ENCODE peak calls at places on chromosomes 6 and 20, in four cellular contexts. T is A549, L is adrenal gland, Q is IMR-90. K is an unnamed sample. For H3K4me1, the result is how much of the 10 kb centered on the place peaks cover.

GRCh38 chr6:108666656-108667260 is 106.0 kb downstream of the FOXO3 start:
- DNase-seq in Q (no peak), T (no peak), L (no peak), K (no peak)

GRCh38 chr6:89148016-89148750 is 2.3 kb downstream of the PM20D2 start:
- DNase-seq in L (no peak), Q (peak), T (no peak), K (peak)

GRCh38 chr6:98047881-98048280 is 764.9 kb upstream of the MMS22L start:
- DNase-seq in Q (no peak), L (no peak), T (no peak), K (no peak)

GRCh38 chr20:57459897-57460663 is 64.9 kb downstream of the CTCFL start:
- DNase-seq in L (no peak), T (no peak), Q (no peak), K (no peak)

GRCh38 chr6:29976588-29977424 is 34.5 kb downstream of the HLA-A start:
- DNase-seq in Q (peak), L (peak), T (peak), K (peak)

GRCh38 chr6:148548065-148548748 is 198.6 kb upstream of the UST start:
- DNase-seq in Q (peak), T (no peak), L (no peak), K (no peak)

GRCh38 chr20:11891081-11891826 is 26.4 kb upstream of the BTBD3 start:
- DNase-seq in L (peak), Q (peak), T (peak), K (peak)

GRCh38 chr6:55040102-55040848 is 134.0 kb upstream of the HCRTR2 start:
- DNase-seq in T (no peak), Q (peak), L (no peak), K (no peak)

GRCh38 chr20:47243906-47244305 is 112.6 kb downstream of the ZMYND8 start:
- DNase-seq in T (no peak), Q (no peak), L (no peak), K (no peak)

GRCh38 chr6:34457392-34457746 is 8.5 kb upstream of the PACSIN1 start:
- DNase-seq in T (no peak), L (no peak), Q (no peak), K (no peak)

GRCh38 chr20:38123021-38123587 is 42.0 kb downstream of the TGM2 start:
- DNase-seq in Q (peak), L (peak), T (no peak), K (peak)

DNA sequence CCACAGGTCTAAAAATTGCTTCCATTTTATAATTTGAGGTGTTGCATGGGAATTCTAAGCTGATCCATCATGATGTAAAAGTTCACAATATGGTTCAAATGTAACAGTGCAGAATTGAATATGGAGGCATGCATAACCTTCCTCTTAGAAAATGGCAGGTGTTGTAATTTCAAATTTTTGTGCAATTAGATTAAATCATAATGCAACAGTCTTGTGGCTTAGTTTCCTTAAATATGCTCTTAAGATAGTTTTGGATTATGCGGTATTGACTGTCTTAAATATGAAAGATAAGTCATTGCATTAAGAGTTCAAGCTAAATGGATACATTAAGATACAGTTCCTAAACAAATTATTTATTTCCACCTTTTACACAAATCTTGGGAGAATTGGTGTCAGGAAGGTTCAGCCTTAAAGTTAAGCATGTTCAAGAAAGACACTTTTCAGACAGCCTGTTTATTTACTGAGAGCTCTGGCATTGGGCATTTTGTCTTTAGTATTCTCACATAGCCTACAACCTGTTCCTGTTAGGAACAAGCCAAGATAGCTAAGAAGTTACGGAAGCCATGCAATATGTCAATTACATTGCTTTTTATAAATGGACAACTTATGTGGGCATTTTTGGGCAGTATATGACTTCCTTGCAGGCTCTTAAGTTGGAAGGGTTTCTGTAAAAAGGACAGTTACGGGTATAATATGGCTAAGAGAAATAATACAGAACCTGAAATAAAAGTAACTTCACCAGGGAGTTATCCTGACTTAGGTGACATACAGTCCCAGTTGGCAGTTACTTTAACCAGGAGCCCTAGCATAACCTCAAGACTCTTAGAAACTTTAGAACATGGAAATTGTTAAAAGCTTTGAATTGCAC is 9.3 kb downstream of the SRSF3 start:
- DNase-seq in T (no peak), L (no peak), Q (no peak), K (no peak)
- H3K4me1 ChIP-seq in T (half or more), L (half or more), Q (under half), K (under half)

GRCh38 chr6:167272618-167273379 is 18.3 kb upstream of the UNC93A start:
- DNase-seq in Q (no peak), T (no peak), L (no peak), K (no peak)

GRCh38 chr6:167272156-167272555 is 19.0 kb upstream of the UNC93A start:
- DNase-seq in Q (no peak), T (no peak), L (no peak), K (no peak)

GRCh38 chr6:167267896-167268528 is 23.1 kb upstream of the UNC93A start:
- DNase-seq in Q (no peak), L (no peak), T (no peak), K (no peak)

GRCh38 chr6:167268683-167269280 is 22.3 kb upstream of the UNC93A start:
- DNase-seq in L (no peak), Q (no peak), T (no peak), K (no peak)

DNA sequence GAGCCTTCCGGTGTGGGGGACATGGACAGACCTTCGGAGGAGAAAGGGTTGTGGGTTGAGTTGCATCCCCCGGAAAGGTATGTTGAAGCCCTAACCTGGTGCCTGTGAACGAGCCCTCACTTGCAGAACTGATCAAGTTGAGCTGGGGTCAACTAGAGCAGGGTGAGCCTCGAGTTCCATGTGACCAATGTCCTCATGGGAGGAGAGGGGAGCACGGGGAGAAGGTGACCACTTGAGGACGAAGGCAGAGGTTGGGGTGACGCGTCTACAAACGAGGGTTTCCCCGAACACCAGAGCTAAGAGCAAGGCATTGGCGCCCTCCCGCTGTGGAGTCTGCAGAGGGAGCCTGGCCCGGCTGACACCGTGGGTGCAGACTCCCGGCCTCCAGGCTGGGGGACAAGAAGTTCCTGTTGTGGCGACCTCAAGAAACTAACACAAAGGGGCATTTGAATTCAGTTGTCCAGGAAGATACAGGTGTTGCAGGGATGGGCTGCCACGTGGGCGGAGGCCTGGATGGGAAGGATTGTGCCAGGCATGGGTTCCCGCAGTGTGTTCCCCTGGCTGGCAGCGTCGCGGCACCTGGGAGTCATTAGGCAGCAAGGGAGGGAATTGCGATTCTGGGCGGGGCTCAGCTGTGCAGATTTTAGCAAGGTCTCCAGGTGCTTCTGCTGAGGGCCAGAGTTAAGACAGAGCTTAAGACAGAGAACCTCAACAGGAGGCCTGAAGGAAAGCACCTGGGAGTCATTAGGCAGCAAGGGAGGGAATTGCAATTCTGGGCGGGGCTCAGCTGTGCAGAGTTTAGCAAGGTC is 20.4 kb upstream of the UNC93A start:
- DNase-seq in L (no peak), Q (no peak), T (no peak), K (no peak)
- H3K4me1 ChIP-seq in L (under half), Q (under half), T (under half), K (under half)

GRCh38 chr20:25020901-25021301 is 28.4 kb upstream of the APMAP start:
- DNase-seq in T (no peak), L (no peak), Q (no peak), K (peak)

GRCh38 chr20:25021336-25021735 is 28.8 kb upstream of the APMAP start:
- DNase-seq in T (no peak), Q (no peak), L (no peak), K (no peak)

GRCh38 chr20:25019381-25020155 is 27.0 kb upstream of the APMAP start:
- DNase-seq in T (no peak), Q (no peak), L (no peak), K (peak)

GRCh38 chr20:25018841-25019240 is 26.3 kb upstream of the APMAP start:
- DNase-seq in T (no peak), Q (no peak), L (no peak), K (no peak)

GRCh38 chr20:25020345-25020744 is 27.8 kb upstream of the APMAP start:
- DNase-seq in L (no peak), Q (no peak), T (no peak), K (no peak)
- H3K4me1 ChIP-seq in L (under half), Q (under half), T (under half), K (under half)

DNA sequence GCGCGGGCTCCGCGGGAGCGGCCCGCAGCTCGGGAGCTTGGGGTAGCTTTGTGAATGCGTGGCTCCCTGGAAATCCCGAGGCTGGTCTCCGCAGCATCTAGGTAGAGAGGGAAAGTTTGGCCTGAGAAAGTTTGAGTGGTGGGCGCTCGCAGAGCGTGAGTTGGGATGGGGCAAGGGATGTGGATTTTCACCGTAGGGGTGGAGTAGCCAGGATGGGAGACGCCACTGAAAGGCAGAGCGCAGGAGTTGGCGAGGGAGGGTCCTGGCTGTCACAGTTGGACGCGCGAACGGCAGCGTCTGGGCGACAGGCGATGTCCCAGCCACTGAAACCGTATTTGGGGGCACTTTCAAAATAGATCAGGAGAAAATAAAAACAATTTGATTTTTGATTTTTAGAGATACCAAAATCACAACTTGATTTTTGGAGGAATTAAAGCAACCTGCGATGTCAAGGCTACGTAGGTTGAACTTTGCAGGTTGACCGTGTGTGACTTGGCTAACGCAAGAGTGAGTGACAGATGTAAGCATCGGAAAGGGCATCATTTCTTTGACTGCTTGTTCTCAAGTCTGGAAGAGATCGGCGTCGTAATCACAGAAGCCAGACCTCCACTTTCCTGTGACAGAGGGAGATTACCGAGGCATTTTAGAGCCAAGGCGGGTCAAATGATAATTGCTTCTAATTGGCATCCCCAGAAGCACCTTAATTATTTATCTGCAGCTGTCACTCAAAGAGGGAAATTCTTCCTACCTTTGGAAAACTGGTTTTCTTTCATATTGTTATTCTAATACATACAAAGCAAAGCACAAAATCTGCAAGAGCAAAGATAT is 646 bp downstream of the HEY2 start:
- DNase-seq in Q (no peak), L (peak), T (no peak), K (no peak)
- H3K4me1 ChIP-seq in Q (under half), L (under half), T (under half), K (under half)

GRCh38 chr6:47242483-47243386 is 67.0 kb downstream of the TNFRSF21 start:
- DNase-seq in L (peak), T (peak), Q (peak), K (peak)
- H3K4me1 ChIP-seq in L (under half), T (half or more), Q (under half), K (under half)

GRCh38 chr20:3801846-3802245 is 5.7 kb downstream of the CDC25B start:
- DNase-seq in Q (no peak), L (no peak), T (no peak), K (no peak)

GRCh38 chr20:3801299-3801698 is 5.2 kb downstream of the CDC25B start:
- DNase-seq in T (no peak), L (no peak), Q (no peak), K (no peak)

GRCh38 chr20:3803289-3803688 is 7.2 kb downstream of the CDC25B start:
- DNase-seq in L (no peak), Q (no peak), T (no peak), K (no peak)

GRCh38 chr20:3803854-3804253 is 7.7 kb downstream of the CDC25B start:
- DNase-seq in L (no peak), T (no peak), Q (no peak), K (no peak)

DNA sequence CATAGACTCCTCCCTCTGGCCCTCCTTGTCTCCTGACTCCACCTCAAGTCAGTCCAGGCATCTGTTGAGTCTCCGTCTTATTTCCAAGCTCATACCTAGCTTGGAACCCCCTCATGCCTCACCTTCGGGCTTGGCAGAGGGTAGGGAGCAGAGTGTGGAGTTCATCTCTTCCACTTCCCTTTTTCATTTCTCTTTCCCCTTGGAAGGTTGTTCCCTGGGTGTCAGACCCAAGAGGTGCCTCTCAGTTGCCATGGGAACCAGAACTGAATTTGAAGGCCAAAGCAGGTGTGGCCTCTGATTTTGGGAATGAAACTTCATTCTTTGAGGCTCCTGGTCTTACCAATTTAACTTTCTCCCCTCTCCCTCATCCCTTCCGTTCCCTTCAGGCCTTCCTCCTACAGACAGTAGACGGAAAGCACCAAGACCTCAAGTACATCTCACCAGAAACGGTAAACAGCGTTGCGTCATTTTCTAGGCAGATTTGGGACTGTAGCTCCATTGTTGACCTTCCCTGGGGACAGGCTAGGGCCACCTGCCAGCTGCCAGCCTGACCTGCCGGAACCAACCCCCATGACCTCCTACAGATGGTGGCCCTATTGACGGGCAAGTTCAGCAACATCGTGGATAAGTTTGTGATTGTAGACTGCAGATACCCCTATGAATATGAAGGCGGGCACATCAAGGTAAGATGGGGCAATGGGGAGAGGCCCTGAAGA is 6.6 kb downstream of the CDC25B start:
- DNase-seq in T (no peak), Q (no peak), L (no peak), K (no peak)
- H3K4me1 ChIP-seq in T (half or more), Q (under half), L (under half), K (under half)

DNA sequence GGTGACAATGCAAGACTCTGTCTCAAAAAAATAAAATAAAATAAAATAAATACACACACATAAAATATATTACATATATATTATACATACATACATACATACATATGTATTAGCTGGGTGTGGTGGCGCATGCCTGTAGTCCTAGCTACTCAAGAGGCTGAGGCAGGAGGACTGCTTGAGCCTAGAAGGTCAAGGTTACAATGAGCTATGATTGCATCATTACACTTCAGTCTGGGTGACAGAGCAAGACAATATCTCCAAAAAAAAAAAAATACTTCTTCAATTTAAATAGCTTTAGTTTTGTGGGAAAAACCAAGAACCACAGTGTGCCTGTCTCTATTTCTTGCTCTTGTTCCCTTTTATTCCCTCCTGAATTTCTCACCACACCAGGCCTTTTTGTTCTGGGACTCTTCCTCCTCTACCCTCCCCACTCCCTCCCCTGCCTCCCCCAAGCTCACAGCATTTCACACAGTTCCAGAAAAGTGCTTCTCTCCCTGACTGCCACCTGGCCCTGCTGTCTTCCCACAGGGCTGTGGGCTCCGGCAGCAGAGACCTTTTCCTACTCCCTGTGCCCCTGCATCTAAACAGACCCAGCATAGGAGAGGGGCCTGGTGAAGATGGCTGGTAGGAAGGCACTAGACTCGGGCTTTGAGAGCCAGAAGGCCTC is 1.3 kb downstream of the C20orf203 start:
- DNase-seq in T (no peak), L (no peak), Q (no peak), K (no peak)
- H3K4me1 ChIP-seq in T (under half), L (under half), Q (under half), K (under half)